ENCODE peak calls at places on chromosomes 16 and 17, in seven cellular contexts. S is psoas muscle; C is CD4-positive, alpha-beta T cell; E is iris pigment epithelial cell; X is globus pallidus; M is AG10803; W is SJSA1. L is an unnamed sample.
A peak's percentile ranks its signal among the peaks of the same experiment; 100 is the strongest.

GRCh38 chr16:1030381-1030901 is 42.1 kb upstream of the SSTR5 start:
- DNase-seq in E (no peak), W (no peak), M (no peak), S (no peak), X (no peak), C (no peak), L (no peak)

GRCh38 chr16:79089735-79090284 is 510.7 kb downstream of the MAF start:
- DNase-seq in W (no peak), X (peak; percentile 33), C (no peak), M (no peak), S (no peak), E (no peak), L (no peak)

GRCh38 chr16:50265260-50265659 is 1.1 kb upstream of the ADCY7 start:
- DNase-seq in S (peak; percentile 48), M (no peak), W (no peak), E (no peak), X (no peak), C (peak; percentile 40), L (no peak)

GRCh38 chr17:48997103-48997826 is at the start of gene IGF2BP1:
- DNase-seq in C (no peak), X (no peak), S (no peak), E (peak; percentile 82), W (peak; percentile 70), M (peak; percentile 54), L (no peak)

GRCh38 chr16:69936751-69937211 is 14.4 kb upstream of the CLEC18A start:
- DNase-seq in M (no peak), X (no peak), C (no peak), E (no peak), W (no peak), S (no peak), L (no peak)

GRCh38 chr17:66533572-66533971 is 231.2 kb downstream of the PRKCA start:
- DNase-seq in M (no peak), E (peak; percentile 85), C (no peak), W (peak; percentile 62), S (no peak), X (peak; percentile 57), L (no peak)

GRCh38 chr17:48259710-48260291 is 152.2 kb downstream of the SNX11 start:
- DNase-seq in E (peak; percentile 49), W (no peak), X (no peak), M (peak; percentile 43), S (no peak), C (no peak), L (no peak)

GRCh38 chr16:85334718-85335583 is 222.7 kb upstream of the CIBAR2 start:
- DNase-seq in C (peak; percentile 23), E (no peak), M (no peak), X (no peak), W (no peak), S (no peak), L (no peak)

GRCh38 chr17:13646969-13647368 is 45.2 kb upstream of the HS3ST3A1 start:
- DNase-seq in S (no peak), X (no peak), W (no peak), M (no peak), E (no peak), C (no peak), L (no peak)

GRCh38 chr17:41811549-41812175 is at the start of gene P3H4:
- DNase-seq in C (peak; percentile 68), E (peak; percentile 83), W (peak; percentile 68), S (peak; percentile 89), M (peak; percentile 75), X (peak; percentile 50), L (peak; percentile 66)

GRCh38 chr17:61200349-61200735 is 199.3 kb upstream of the TBX2 start:
- DNase-seq in W (no peak), X (no peak), E (peak; percentile 74), M (no peak), C (no peak), S (no peak), L (no peak)

GRCh38 chr17:37532751-37533150 is 43.1 kb downstream of the DUSP14 start:
- DNase-seq in X (no peak), M (no peak), W (no peak), S (no peak), C (no peak), E (peak; percentile 43), L (no peak)

GRCh38 chr16:4322121-4323035 is 6.5 kb downstream of the GLIS2 start:
- DNase-seq in E (no peak), X (no peak), C (no peak), M (no peak), S (peak; percentile 55), W (no peak), L (no peak)

GRCh38 chr17:10649031-10649430 is 8.1 kb downstream of the MYH3 start:
- DNase-seq in E (peak; percentile 55), C (no peak), W (no peak), S (no peak), M (peak; percentile 29), X (no peak), L (no peak)

GRCh38 chr17:28901866-28902818 is 737 bp downstream of the DHRS13 start:
- DNase-seq in M (peak; percentile 30), W (no peak), S (no peak), E (no peak), C (no peak), X (no peak), L (no peak)

GRCh38 chr16:27802664-27803450 is 252.9 kb downstream of the KATNIP start:
- DNase-seq in S (no peak), C (no peak), X (no peak), M (no peak), W (no peak), E (no peak), L (no peak)

GRCh38 chr17:77580531-77580930 is 378.0 kb upstream of the TNRC6C start:
- DNase-seq in W (no peak), S (no peak), C (no peak), M (no peak), E (no peak), X (no peak), L (no peak)

GRCh38 chr17:64534187-64534586 is 27.4 kb downstream of the CEP95 start:
- DNase-seq in M (no peak), S (no peak), C (no peak), E (no peak), W (no peak), X (no peak), L (no peak)

GRCh38 chr16:86784267-86784626 is 205.9 kb downstream of the FOXL1 start:
- DNase-seq in E (no peak), S (no peak), C (no peak), W (no peak), M (peak; percentile 8), X (no peak), L (no peak)

GRCh38 chr16:53061701-53062159 is 6.9 kb downstream of the CHD9 start:
- DNase-seq in W (no peak), S (no peak), M (no peak), X (no peak), E (no peak), C (no peak), L (no peak)

GRCh38 chr17:42135664-42136653 is 13.4 kb downstream of the HSPB9 start:
- DNase-seq in C (no peak), M (peak; percentile 54), X (no peak), S (no peak), W (no peak), E (peak; percentile 91), L (no peak)

GRCh38 chr17:13601776-13602551 is at the start of gene HS3ST3A1:
- DNase-seq in M (peak; percentile 85), W (peak; percentile 84), S (peak; percentile 49), X (no peak), C (no peak), E (peak; percentile 92), L (no peak)

GRCh38 chr16:79691001-79691400 is 90.5 kb upstream of the MAF start:
- DNase-seq in S (no peak), E (no peak), C (no peak), X (no peak), W (no peak), M (no peak), L (no peak)

GRCh38 chr17:73546770-73547345 is 97.4 kb downstream of the SDK2 start:
- DNase-seq in M (peak; percentile 43), X (no peak), S (no peak), W (no peak), C (no peak), E (peak; percentile 16), L (peak; percentile 16)

GRCh38 chr16:23700509-23700908 is 12.5 kb downstream of the ERN2 start:
- DNase-seq in E (no peak), S (no peak), M (no peak), X (no peak), C (no peak), W (no peak), L (no peak)

GRCh38 chr16:28494141-28494851 is at the start of gene APOBR:
- DNase-seq in X (peak; percentile 57), E (no peak), W (no peak), C (peak; percentile 69), M (no peak), S (no peak), L (no peak)

GRCh38 chr17:78448356-78448993 is 70.0 kb downstream of the PGS1 start:
- DNase-seq in S (no peak), M (no peak), X (no peak), W (no peak), C (no peak), E (no peak), L (no peak)

GRCh38 chr17:14725729-14726128 is 424.8 kb downstream of the HS3ST3B1 start:
- DNase-seq in E (no peak), W (no peak), M (peak; percentile 17), S (no peak), X (no peak), C (no peak), L (no peak)

GRCh38 chr16:72464052-72464451 is 292.1 kb upstream of the PMFBP1 start:
- DNase-seq in W (no peak), C (no peak), X (no peak), E (no peak), M (no peak), S (no peak), L (no peak)

GRCh38 chr16:25256821-25257503 is 683 bp downstream of the ZKSCAN2 start:
- DNase-seq in S (no peak), M (peak; percentile 31), E (peak; percentile 25), X (no peak), C (no peak), W (no peak), L (no peak)

GRCh38 chr16:87332150-87332549 is 15.0 kb upstream of the C16orf95 start:
- DNase-seq in E (peak; percentile 26), W (no peak), S (peak; percentile 66), C (no peak), M (no peak), X (no peak), L (no peak)